ENCODE peak calls at places on chromosome 12, in eight cellular contexts. V, R, C, K, F, Z, J and P are unnamed samples.

GRCh38 chr12:108609535-108610335 is 11.9 kb upstream of the TMEM119 start:
- DNase-seq in V (no peak), R (peak), C (peak), K (no peak), F (no peak), Z (no peak), J (no peak), P (no peak)

GRCh38 chr12:85007836-85008235 is 28.2 kb downstream of the TSPAN19 start:
- DNase-seq in V (no peak), R (no peak), C (peak), K (no peak), F (no peak), Z (no peak), J (no peak), P (no peak)

GRCh38 chr12:14989790-14990189 is 16.9 kb downstream of the PDE6H start:
- DNase-seq in V (no peak), R (no peak), C (no peak), K (no peak), F (no peak), Z (no peak), J (no peak), P (no peak)

GRCh38 chr12:51371295-51371953 is 19.8 kb downstream of the GALNT6 start:
- DNase-seq in V (no peak), R (peak), C (peak), K (peak), F (no peak), Z (peak), J (no peak), P (peak)

GRCh38 chr12:9039397-9039977 is 50.1 kb downstream of the KLRG1 start:
- DNase-seq in V (no peak), R (peak), C (no peak), K (peak), F (no peak), Z (peak), J (peak), P (peak)

GRCh38 chr12:44159211-44159610 is 323.3 kb downstream of the TMEM117 start:
- DNase-seq in V (no peak), R (no peak), C (no peak), K (no peak), F (no peak), Z (no peak), J (no peak), P (no peak)

GRCh38 chr12:54522213-54522612 is 24.7 kb downstream of the NCKAP1L start:
- DNase-seq in V (no peak), R (no peak), C (peak), K (no peak), F (no peak), Z (peak), J (no peak), P (no peak)

GRCh38 chr12:95624544-95624943 is 73.3 kb upstream of the USP44 start:
- DNase-seq in V (no peak), R (no peak), C (no peak), K (no peak), F (no peak), Z (peak), J (no peak), P (no peak)

GRCh38 chr12:37548266-37548805 is 768.2 kb upstream of the ALG10B start:
- DNase-seq in V (no peak), R (no peak), C (no peak), K (no peak), F (no peak), Z (no peak), J (no peak), P (no peak)

GRCh38 chr12:132451172-132451835 is 38.6 kb upstream of the FBRSL1 start:
- DNase-seq in V (no peak), R (no peak), C (no peak), K (no peak), F (no peak), Z (no peak), J (no peak), P (peak)

GRCh38 chr12:124640096-124640495 is 72.7 kb upstream of the NCOR2 start:
- DNase-seq in V (no peak), R (no peak), C (no peak), K (no peak), F (no peak), Z (peak), J (no peak), P (no peak)